ENCODE peak calls at places on chromosomes 5 and 9, in ten cellular contexts. B, V, J, P, C, Y, R, U, Q and E are unnamed samples.

GRCh38 chr5:180603076-180603591 is 11.8 kb upstream of the SCGB3A1 start:
- DNase-seq in B (no peak), V (no peak), J (no peak), P (no peak), C (no peak), Y (no peak), R (no peak), U (no peak), Q (no peak), E (no peak)

GRCh38 chr9:115888131-115888530 is 265.5 kb upstream of the PAPPA start:
- DNase-seq in B (no peak), V (no peak), J (no peak), P (no peak), C (no peak), Y (no peak), R (no peak), U (no peak), Q (no peak), E (no peak)

GRCh38 chr5:138386290-138386689 is 33.8 kb downstream of the KDM3B start:
- DNase-seq in B (no peak), V (no peak), J (no peak), P (no peak), C (no peak), Y (peak), R (no peak), U (no peak), Q (no peak), E (no peak)

GRCh38 chr5:41788800-41789395 is 81.3 kb downstream of the OXCT1 start:
- DNase-seq in B (no peak), V (no peak), J (peak), P (no peak), C (peak), Y (no peak), R (peak), U (peak), Q (peak), E (peak)

GRCh38 chr5:9480499-9480898 is 65.4 kb downstream of the SEMA5A start:
- DNase-seq in B (no peak), V (no peak), J (no peak), P (no peak), C (no peak), Y (no peak), R (no peak), U (no peak), Q (no peak), E (no peak)

GRCh38 chr5:88785396-88786216 is 97.4 kb downstream of the MEF2C start:
- DNase-seq in B (no peak), V (peak), J (peak), P (no peak), C (peak), Y (no peak), R (peak), U (peak), Q (peak), E (peak)

GRCh38 chr5:10456583-10457562 is 15.2 kb downstream of the ROPN1L start:
- DNase-seq in B (no peak), V (no peak), J (no peak), P (no peak), C (peak), Y (no peak), R (peak), U (no peak), Q (no peak), E (peak)

GRCh38 chr5:163916856-163917255 is 411.4 kb downstream of the MAT2B start:
- DNase-seq in B (no peak), V (no peak), J (no peak), P (no peak), C (no peak), Y (no peak), R (no peak), U (no peak), Q (no peak), E (no peak)

GRCh38 chr5:119694284-119694683 is 64.9 kb downstream of the FAM170A start:
- DNase-seq in B (no peak), V (no peak), J (no peak), P (no peak), C (no peak), Y (no peak), R (no peak), U (no peak), Q (no peak), E (no peak)

GRCh38 chr5:122258241-122258640 is 53.8 kb upstream of the SNCAIP start:
- DNase-seq in B (no peak), V (no peak), J (no peak), P (no peak), C (no peak), Y (no peak), R (no peak), U (no peak), Q (no peak), E (no peak)

GRCh38 chr5:39933061-39933460 is 508.3 kb upstream of the DAB2 start:
- DNase-seq in B (no peak), V (no peak), J (no peak), P (no peak), C (no peak), Y (no peak), R (no peak), U (no peak), Q (no peak), E (no peak)

GRCh38 chr9:132410642-132411041 is 631 bp downstream of the CFAP77 start:
- DNase-seq in B (no peak), V (no peak), J (no peak), P (peak), C (no peak), Y (no peak), R (no peak), U (no peak), Q (no peak), E (no peak)

GRCh38 chr9:37667706-37668672 is 17.2 kb downstream of the FRMPD1 start:
- DNase-seq in B (no peak), V (no peak), J (no peak), P (no peak), C (no peak), Y (no peak), R (no peak), U (no peak), Q (no peak), E (no peak)

GRCh38 chr9:8437878-8438277 is 638.3 kb upstream of the DMAC1 start:
- DNase-seq in B (no peak), V (no peak), J (no peak), P (no peak), C (no peak), Y (no peak), R (no peak), U (no peak), Q (no peak), E (no peak)

GRCh38 chr9:8346291-8346690 is 546.7 kb upstream of the DMAC1 start:
- DNase-seq in B (no peak), V (no peak), J (peak), P (no peak), C (no peak), Y (no peak), R (peak), U (no peak), Q (no peak), E (no peak)

GRCh38 chr5:158410976-158411375 is 552.0 kb upstream of the CLINT1 start:
- DNase-seq in B (no peak), V (no peak), J (peak), P (no peak), C (peak), Y (no peak), R (peak), U (no peak), Q (no peak), E (no peak)

GRCh38 chr5:169545762-169546161 is 37.8 kb upstream of the SPDL1 start:
- DNase-seq in B (no peak), V (peak), J (no peak), P (peak), C (peak), Y (no peak), R (peak), U (no peak), Q (no peak), E (no peak)

GRCh38 chr5:43804723-43805122 is 201.7 kb downstream of the NNT start:
- DNase-seq in B (no peak), V (no peak), J (no peak), P (no peak), C (no peak), Y (no peak), R (no peak), U (no peak), Q (no peak), E (no peak)

GRCh38 chr5:155926011-155926410 is 401.0 kb upstream of the SGCD start:
- DNase-seq in B (no peak), V (no peak), J (peak), P (no peak), C (peak), Y (no peak), R (peak), U (peak), Q (no peak), E (no peak)

GRCh38 chr9:121686930-121687541 is 35.6 kb downstream of the DAB2IP start:
- DNase-seq in B (peak), V (peak), J (peak), P (peak), C (peak), Y (peak), R (peak), U (no peak), Q (peak), E (no peak)

GRCh38 chr5:179733764-179734126 is 1.1 kb downstream of the MAML1 start:
- DNase-seq in B (no peak), V (no peak), J (peak), P (no peak), C (no peak), Y (no peak), R (no peak), U (no peak), Q (no peak), E (no peak)

GRCh38 chr9:708182-708555 is 133.3 kb upstream of the DMRT1 start:
- DNase-seq in B (no peak), V (no peak), J (no peak), P (no peak), C (no peak), Y (no peak), R (peak), U (no peak), Q (no peak), E (no peak)

GRCh38 chr9:20361220-20361619 is 261.1 kb downstream of the MLLT3 start:
- DNase-seq in B (no peak), V (no peak), J (no peak), P (peak), C (no peak), Y (no peak), R (no peak), U (no peak), Q (no peak), E (no peak)

GRCh38 chr5:132003170-132003744 is 8.2 kb downstream of the ACSL6 start:
- DNase-seq in B (peak), V (no peak), J (peak), P (no peak), C (peak), Y (peak), R (peak), U (no peak), Q (no peak), E (no peak)

GRCh38 chr5:69416699-69417098 is 1.8 kb downstream of the MARVELD2 start:
- DNase-seq in B (no peak), V (no peak), J (no peak), P (no peak), C (no peak), Y (no peak), R (no peak), U (no peak), Q (no peak), E (no peak)

GRCh38 chr5:172854451-172854871 is 20.4 kb downstream of the ERGIC1 start:
- DNase-seq in B (no peak), V (no peak), J (no peak), P (no peak), C (peak), Y (no peak), R (peak), U (no peak), Q (no peak), E (no peak)

GRCh38 chr5:165157209-165157608 is 1651.8 kb downstream of the MAT2B start:
- DNase-seq in B (no peak), V (no peak), J (no peak), P (no peak), C (no peak), Y (no peak), R (no peak), U (no peak), Q (no peak), E (no peak)

GRCh38 chr5:94245608-94246007 is 372.8 kb downstream of the KIAA0825 start:
- DNase-seq in B (no peak), V (no peak), J (no peak), P (no peak), C (peak), Y (no peak), R (peak), U (no peak), Q (no peak), E (no peak)

GRCh38 chr5:122192883-122193496 is 63.6 kb downstream of the ZNF474 start:
- DNase-seq in B (no peak), V (peak), J (peak), P (peak), C (peak), Y (no peak), R (peak), U (no peak), Q (peak), E (no peak)

DNA sequence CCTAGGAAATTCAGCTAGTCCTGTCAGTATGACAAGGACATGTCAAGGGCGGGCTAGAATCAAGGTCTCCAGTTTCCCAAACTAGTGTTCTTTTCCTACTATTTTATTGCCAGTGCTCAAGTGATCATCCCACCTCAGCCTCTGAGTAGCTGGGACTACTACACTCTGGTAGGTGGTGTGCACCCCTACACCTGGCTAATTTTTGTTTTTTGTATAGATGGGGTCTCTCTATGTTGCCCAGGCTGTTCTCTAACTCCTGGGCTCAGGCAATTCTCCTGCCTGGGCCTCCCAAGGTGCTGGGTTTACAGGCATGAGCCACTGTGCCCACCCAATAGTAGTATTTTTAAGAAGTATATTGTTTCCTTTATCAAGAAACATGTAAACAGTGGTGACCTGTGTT is 54.0 kb downstream of the C9orf85 start:
- DNase-seq in B (no peak), V (no peak), J (no peak), P (no peak), C (no peak), Y (no peak), R (no peak), U (no peak), Q (no peak), E (no peak)
- H3K4me3 ChIP-seq in B (no peak), V (no peak), J (no peak), P (no peak), C (no peak), Y (no peak), R (no peak), U (no peak), Q (no peak), E (no peak)

DNA sequence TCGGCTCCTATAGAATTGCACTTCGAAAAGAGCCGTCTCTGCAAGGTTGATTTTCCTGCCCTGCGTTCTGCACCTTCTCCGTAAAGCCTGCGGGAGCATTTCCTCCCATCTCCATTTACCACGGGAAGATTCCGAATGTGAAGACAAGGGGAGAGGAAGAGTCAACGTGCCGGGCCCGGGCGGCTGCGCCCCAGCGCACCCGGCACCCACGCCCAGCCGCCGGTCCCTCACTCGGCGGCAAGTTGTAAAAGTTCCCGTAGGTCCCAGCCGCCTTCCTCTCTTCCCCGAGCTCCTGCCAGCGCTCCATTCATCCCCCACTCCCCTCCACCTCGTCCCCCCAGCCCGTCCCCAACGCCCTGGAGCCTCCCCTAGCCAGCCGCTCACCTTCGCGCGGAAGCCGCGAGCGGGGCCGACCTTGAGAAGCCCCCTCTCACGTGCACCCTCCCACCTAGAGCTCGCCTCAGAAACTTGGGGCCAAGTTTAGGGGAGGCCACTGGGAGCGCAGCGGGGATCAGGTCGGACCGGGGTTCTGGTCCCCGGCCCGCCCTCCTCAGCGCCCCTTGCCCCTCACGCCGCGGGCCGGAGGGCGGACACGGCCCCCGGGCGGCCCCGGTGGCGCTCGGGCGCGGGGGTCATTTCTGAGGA is 387 bp downstream of the BNC2 start:
- DNase-seq in B (peak), V (peak), J (no peak), P (no peak), C (no peak), Y (no peak), R (peak), U (no peak), Q (no peak), E (no peak)
- H3K4me3 ChIP-seq in B (peak), V (peak), J (peak), P (no peak), C (peak), Y (peak), R (peak), U (peak), Q (peak), E (peak)

GRCh38 chr5:123421773-123422172 is 1.4 kb downstream of the CEP120 start:
- DNase-seq in B (no peak), V (no peak), J (no peak), P (no peak), C (no peak), Y (no peak), R (peak), U (no peak), Q (no peak), E (no peak)
- H3K4me3 ChIP-seq in B (peak), V (peak), J (peak), P (peak), C (peak), Y (peak), R (peak), U (peak), Q (peak), E (peak)

GRCh38 chr5:177290816-177291596 is 12.5 kb downstream of the RAB24 start:
- DNase-seq in B (no peak), V (no peak), J (no peak), P (no peak), C (no peak), Y (no peak), R (no peak), U (no peak), Q (no peak), E (no peak)
- H3K4me3 ChIP-seq in B (no peak), V (no peak), J (no peak), P (no peak), C (no peak), Y (no peak), R (no peak), U (no peak), Q (no peak), E (no peak)

GRCh38 chr5:55222819-55223124 is 4.3 kb downstream of the MCIDAS start:
- DNase-seq in B (no peak), V (no peak), J (no peak), P (peak), C (no peak), Y (no peak), R (no peak), U (no peak), Q (no peak), E (no peak)
- H3K4me3 ChIP-seq in B (no peak), V (no peak), J (no peak), P (no peak), C (no peak), Y (no peak), R (no peak), U (no peak), Q (no peak), E (no peak)